ENCODE peak calls at places on chromosomes 13 and 19, in four cellular contexts. U is activated naive CD8-positive, alpha-beta T cell treated with anti-CD3 and anti-CD28 coated beads for 36 hours; N is EL; C is stimulated activated CD4-positive, alpha-beta T cell treated with anti-CD3 and anti-CD28 coated beads, Interleukin-4, amount 100 ng/mL, for 24 hours. L is an unnamed sample.

GRCh38 chr19:9148687-9149086 is 8.5 kb downstream of the ZNF317 start:
- DNase-seq in U (no peak), N (no peak), C (no peak), L (no peak)

GRCh38 chr19:28505933-28506332 is 707.0 kb downstream of the UQCRFS1 start:
- DNase-seq in U (no peak), N (no peak), C (no peak), L (no peak)

GRCh38 chr19:7869910-7870511 is 4.2 kb downstream of the PRR36 start:
- DNase-seq in U (peak; percentile 59), N (peak; percentile 46), C (peak; percentile 54), L (peak; percentile 77)

GRCh38 chr19:30752201-30752600 is 380.0 kb downstream of the ZNF536 start:
- DNase-seq in U (no peak), N (no peak), C (no peak), L (no peak)

GRCh38 chr19:7366701-7367420 is 18.1 kb downstream of the ARHGEF18 start:
- DNase-seq in U (peak; percentile 24), N (peak; percentile 53), C (peak; percentile 50), L (peak; percentile 41)

GRCh38 chr19:48348039-48348438 is 15.7 kb downstream of the TMEM143 start:
- DNase-seq in U (no peak), N (no peak), C (no peak), L (no peak)

GRCh38 chr13:31008400-31009115 is 76.1 kb downstream of the TEX26 start:
- DNase-seq in U (no peak), N (peak; percentile 29), C (no peak), L (no peak)

GRCh38 chr19:3225677-3226093 is 1.2 kb downstream of the CELF5 start:
- DNase-seq in U (no peak), N (no peak), C (no peak), L (no peak)

L was measured in NCI-H460.